ENCODE peak calls at places on chromosomes 7 and 10, in four cellular contexts. G, B, Z and I are unnamed samples.

GRCh38 chr7:96414931-96415292 is 93.0 kb upstream of the SLC25A13 start:
- DNase-seq in B (peak), Z (no peak), G (peak), I (peak)

GRCh38 chr7:75820688-75821087 is 7.1 kb upstream of the CCL24 start:
- DNase-seq in G (no peak), Z (no peak), B (no peak), I (no peak)

GRCh38 chr7:100825215-100825671 is 2.1 kb downstream of the EPHB4 start:
- DNase-seq in Z (no peak), G (peak), B (no peak), I (no peak)

GRCh38 chr7:21542891-21543527 is at the start of gene DNAH11:
- DNase-seq in G (peak), B (no peak), Z (peak), I (no peak)

GRCh38 chr7:142412551-142413193 is 154.8 kb upstream of the PRSS58 start:
- DNase-seq in B (peak), Z (peak), G (peak), I (peak)

GRCh38 chr7:71650653-71651337 is 518.9 kb downstream of the GALNT17 start:
- DNase-seq in B (no peak), G (no peak), Z (no peak), I (no peak)

GRCh38 chr10:33321516-33321915 is 13.0 kb downstream of the NRP1 start:
- DNase-seq in G (no peak), Z (no peak), B (no peak), I (no peak)

GRCh38 chr10:3500408-3500856 is 284.6 kb downstream of the KLF6 start:
- DNase-seq in G (no peak), B (peak), Z (peak), I (no peak)

GRCh38 chr10:75395955-75396860 is 5.4 kb downstream of the ZNF503 start:
- DNase-seq in G (peak), Z (no peak), B (no peak), I (no peak)

GRCh38 chr7:101952355-101953247 is 135.2 kb downstream of the CUX1 start:
- DNase-seq in G (peak), Z (peak), B (no peak), I (peak)

GRCh38 chr7:50664461-50664922 is 99.3 kb upstream of the DDC start:
- DNase-seq in Z (no peak), B (no peak), G (peak), I (peak)

GRCh38 chr7:41053830-41054229 is 649.1 kb downstream of the INHBA start:
- DNase-seq in B (no peak), Z (no peak), G (no peak), I (no peak)

GRCh38 chr7:135169936-135170222 is 628 bp downstream of the CYREN start:
- DNase-seq in G (no peak), B (no peak), Z (no peak), I (peak)

GRCh38 chr10:76977046-76977445 is 660.6 kb downstream of the KCNMA1 start:
- DNase-seq in Z (no peak), G (no peak), B (no peak), I (no peak)

GRCh38 chr7:125567686-125568085 is 638.1 kb upstream of the POT1 start:
- DNase-seq in Z (no peak), G (no peak), B (no peak), I (no peak)

GRCh38 chr7:134315679-134316538 is 821 bp downstream of the SLC35B4 start:
- DNase-seq in Z (peak), B (no peak), G (peak), I (no peak)

GRCh38 chr10:115947104-115947503 is 325.9 kb downstream of the GFRA1 start:
- DNase-seq in B (no peak), G (no peak), Z (no peak), I (no peak)

GRCh38 chr7:556837-557555 is 37.4 kb upstream of the PDGFA start:
- DNase-seq in B (no peak), G (no peak), Z (no peak), I (no peak)

GRCh38 chr10:119318411-119319160 is 111.2 kb downstream of the GRK5 start:
- DNase-seq in Z (no peak), B (no peak), G (no peak), I (no peak)

GRCh38 chr7:50657341-50657873 is 92.2 kb upstream of the DDC start:
- DNase-seq in Z (no peak), G (peak), B (no peak), I (no peak)

GRCh38 chr7:27100601-27101187 is 1.8 kb downstream of the HOXA2 start:
- DNase-seq in Z (no peak), G (peak), B (no peak), I (no peak)

GRCh38 chr10:116184448-116184794 is 88.6 kb downstream of the GFRA1 start:
- DNase-seq in Z (no peak), B (no peak), G (no peak), I (no peak)

GRCh38 chr10:31866118-31866670 is 62.4 kb downstream of the ARHGAP12 start:
- DNase-seq in B (no peak), Z (peak), G (no peak), I (no peak)

GRCh38 chr10:119136084-119136483 is 29.4 kb downstream of the SFXN4 start:
- DNase-seq in B (no peak), Z (no peak), G (no peak), I (peak)

GRCh38 chr10:116848032-116848911 is 1.0 kb upstream of the ENO4 start:
- DNase-seq in B (no peak), G (no peak), Z (no peak), I (peak)

GRCh38 chr7:158271646-158272045 is 316.0 kb downstream of the PTPRN2 start:
- DNase-seq in Z (no peak), B (no peak), G (no peak), I (no peak)

GRCh38 chr10:103733002-103733419 is 122.4 kb downstream of the SH3PXD2A start:
- DNase-seq in G (peak), Z (no peak), B (no peak), I (no peak)

GRCh38 chr7:155663942-155664341 is 19.5 kb downstream of the RBM33 start:
- DNase-seq in G (no peak), B (no peak), Z (no peak), I (no peak)

GRCh38 chr10:18343573-18343972 is 203.3 kb downstream of the CACNB2 start:
- DNase-seq in Z (no peak), B (no peak), G (no peak), I (no peak)

GRCh38 chr7:102978280-102978679 is 65.5 kb downstream of the LRRC17 start:
- DNase-seq in Z (peak), B (no peak), G (peak), I (peak)

GRCh38 chr7:117212969-117213877 is 109.6 kb downstream of the WNT2 start:
- DNase-seq in B (peak), Z (peak), G (peak), I (peak)

GRCh38 chr10:71052261-71052660 is 160.1 kb upstream of the UNC5B start:
- DNase-seq in Z (no peak), G (no peak), B (no peak), I (no peak)

GRCh38 chr7:150410131-150410530 is 31.0 kb downstream of the ZNF775 start:
- DNase-seq in Z (no peak), B (no peak), G (no peak), I (no peak)

GRCh38 chr10:22321831-22322662 is 1.1 kb downstream of the BMI1 start:
- DNase-seq in Z (peak), B (no peak), G (peak), I (peak)

GRCh38 chr7:129948338-129948737 is 4.4 kb downstream of the UBE2H start:
- DNase-seq in Z (no peak), B (no peak), G (no peak), I (no peak)

GRCh38 chr7:129949292-129950133 is 3.2 kb downstream of the UBE2H start:
- DNase-seq in Z (no peak), B (peak), G (peak), I (peak)

GRCh38 chr7:129947701-129948100 is 5.1 kb downstream of the UBE2H start:
- DNase-seq in Z (no peak), G (no peak), B (no peak), I (no peak)

GRCh38 chr7:129950191-129950940 is 2.4 kb downstream of the UBE2H start:
- DNase-seq in G (peak), Z (no peak), B (no peak), I (no peak)

GRCh38 chr7:129948877-129949291 is 3.9 kb downstream of the UBE2H start:
- DNase-seq in G (peak), B (peak), Z (peak), I (peak)
- TF ChIP-seq POLR2A in G (no peak), B (no peak), Z (no peak), I (no peak)

GRCh38 chr10:130425881-130426435 is 289.8 kb downstream of the GLRX3 start:
- DNase-seq in G (no peak), Z (no peak), B (no peak), I (no peak)

GRCh38 chr10:130427216-130427722 is 291.1 kb downstream of the GLRX3 start:
- DNase-seq in G (no peak), B (no peak), Z (no peak), I (no peak)

GRCh38 chr10:130424418-130424817 is 288.2 kb downstream of the GLRX3 start:
- DNase-seq in B (no peak), Z (no peak), G (no peak), I (no peak)

GRCh38 chr10:130423455-130424305 is 287.5 kb downstream of the GLRX3 start:
- DNase-seq in G (no peak), Z (no peak), B (no peak), I (no peak)

GRCh38 chr10:130425169-130425568 is 289.0 kb downstream of the GLRX3 start:
- DNase-seq in G (no peak), Z (no peak), B (no peak), I (no peak)
- TF ChIP-seq MAX in G (no peak), Z (no peak), B (no peak), I (no peak)

DNA sequence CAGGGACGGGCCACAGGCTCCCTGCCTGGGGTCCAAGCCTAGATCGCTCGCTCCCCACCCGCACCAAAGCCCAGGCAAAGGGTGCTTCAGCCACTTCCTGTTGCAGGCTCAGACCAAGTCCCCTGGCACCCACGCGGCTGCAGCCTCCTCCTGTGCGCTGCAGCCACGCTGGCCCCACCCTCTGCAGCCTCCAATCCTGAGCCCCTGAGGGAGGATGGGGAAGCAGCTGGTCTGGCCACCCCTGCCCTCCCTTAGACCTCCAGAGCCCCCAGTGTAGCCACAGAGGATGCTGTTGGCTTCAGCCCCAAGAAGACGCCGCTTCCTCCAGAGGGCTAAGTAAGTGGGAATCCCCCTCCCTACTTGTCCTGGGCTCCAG is 9.3 kb downstream of the LIMK1 start:
- DNase-seq in B (no peak), Z (no peak), G (peak), I (peak)
- TF ChIP-seq POLR2A in B (no peak), Z (no peak), G (no peak), I (no peak)

GRCh38 chr7:64640504-64640903 is 25.4 kb upstream of the ZNF107 start:
- DNase-seq in G (no peak), B (no peak), Z (no peak), I (peak)
- TF ChIP-seq MAX in G (no peak), B (no peak), Z (no peak), I (peak)

GRCh38 chr7:24820730-24821044 is 63.4 kb upstream of the GSDME start:
- DNase-seq in B (peak), Z (peak), G (no peak), I (peak)

GRCh38 chr7:24817339-24817738 is 60.1 kb upstream of the GSDME start:
- DNase-seq in B (no peak), Z (no peak), G (no peak), I (no peak)

GRCh38 chr7:24816868-24817267 is 59.6 kb upstream of the GSDME start:
- DNase-seq in G (no peak), Z (no peak), B (no peak), I (no peak)

GRCh38 chr7:24821045-24821853 is 64.0 kb upstream of the GSDME start:
- DNase-seq in G (peak), Z (peak), B (peak), I (peak)

DNA sequence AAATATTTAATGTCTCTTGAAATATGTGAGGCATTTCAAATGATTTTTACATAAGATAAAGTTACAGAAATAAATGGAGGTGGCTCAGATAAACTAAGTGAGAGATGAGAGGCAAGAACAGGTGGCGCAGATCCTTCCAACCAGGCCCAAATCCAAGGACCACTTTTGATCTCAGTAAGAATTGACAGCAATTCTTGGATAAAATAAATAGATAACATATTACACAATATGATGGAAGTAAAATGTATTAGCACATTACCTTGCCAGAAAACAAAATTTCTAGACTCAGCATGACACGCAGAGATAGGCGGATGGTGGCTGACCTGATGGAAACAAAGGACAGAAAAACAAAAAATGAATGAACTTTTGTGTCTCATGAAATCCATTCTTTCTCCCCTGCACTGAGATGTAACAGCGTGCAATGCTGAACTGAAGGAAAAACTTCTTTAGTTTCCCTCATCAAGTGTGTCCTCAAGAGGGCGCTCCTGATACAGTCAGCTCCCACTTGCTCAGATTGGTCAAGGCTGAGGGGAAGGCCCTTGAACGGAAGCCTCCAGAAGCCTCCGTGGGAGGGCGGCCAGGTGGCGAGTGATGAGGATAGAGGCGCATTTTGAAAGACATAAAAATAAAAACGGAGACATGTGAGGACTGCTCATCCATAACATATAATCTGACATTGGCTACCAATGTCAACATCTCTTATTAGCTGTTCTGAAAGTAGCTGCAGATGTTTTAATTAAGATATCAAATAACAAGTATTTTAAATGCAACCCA is 62.8 kb upstream of the GSDME start:
- DNase-seq in Z (peak), G (peak), B (peak), I (peak)
- TF ChIP-seq POLR2A in Z (no peak), G (no peak), B (no peak), I (no peak)

DNA sequence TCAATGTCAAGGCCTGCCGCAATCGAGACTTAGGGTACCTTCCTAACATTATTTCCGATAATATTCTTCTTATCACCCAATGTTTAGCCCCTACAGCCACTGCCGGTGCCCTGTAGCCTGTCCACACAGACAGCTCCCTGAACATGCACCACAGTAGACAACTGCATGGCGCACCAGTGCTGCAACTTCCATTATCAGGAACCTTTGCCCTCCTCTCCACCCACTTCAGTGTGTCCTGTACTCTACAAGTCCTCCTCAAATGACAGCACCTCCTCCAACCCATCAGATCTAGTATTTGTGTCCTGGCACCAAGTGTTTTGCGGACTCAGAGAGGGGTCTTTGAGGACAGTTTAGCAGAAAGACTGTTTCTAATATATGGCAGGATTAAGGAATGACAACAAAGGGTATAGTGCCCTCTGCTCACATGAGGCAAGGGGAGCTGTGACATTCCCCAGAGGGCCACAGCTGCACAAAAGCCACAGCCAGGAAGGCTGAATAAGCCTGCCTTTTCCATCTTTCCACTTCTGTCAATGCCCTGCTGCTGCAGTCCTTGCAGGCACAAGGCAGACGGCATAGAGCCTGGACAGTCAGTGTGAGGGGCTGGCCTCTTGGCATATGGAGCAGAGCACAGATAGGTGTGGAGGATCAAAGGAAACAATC is 335.4 kb downstream of the PARD3 start:
- DNase-seq in G (no peak), Z (no peak), B (peak), I (no peak)
- TF ChIP-seq MAX in G (no peak), Z (no peak), B (no peak), I (no peak)

GRCh38 chr10:95241533-95241932 is 47.5 kb downstream of the ACSM6 start:
- DNase-seq in Z (no peak), B (no peak), G (no peak), I (no peak)
- TF ChIP-seq POLR2A in Z (no peak), B (no peak), G (no peak), I (no peak)

DNA sequence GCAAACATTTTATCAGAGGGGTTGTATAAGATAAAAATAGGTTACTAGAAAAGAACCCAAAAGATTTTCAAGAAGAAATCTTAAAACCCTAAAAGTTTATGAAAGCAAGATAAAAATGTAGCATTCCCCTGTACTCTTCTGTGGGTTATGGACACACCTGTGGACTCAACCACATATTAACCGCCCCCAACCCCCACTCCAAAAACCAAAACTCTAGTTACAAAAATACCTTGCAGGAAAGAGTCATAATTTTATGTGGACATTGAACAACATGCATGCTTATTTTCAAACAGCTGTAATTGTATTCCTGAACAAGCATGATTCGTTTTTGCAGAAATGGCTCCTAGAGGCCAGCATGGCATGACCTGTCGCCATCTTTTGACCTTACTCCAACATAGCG is 466.9 kb downstream of the PHTF2 start:
- DNase-seq in G (no peak), B (no peak), Z (no peak), I (no peak)
- TF ChIP-seq MAX in G (no peak), B (no peak), Z (no peak), I (no peak)

GRCh38 chr7:36389371-36390198 is at the start of gene ANLN:
- DNase-seq in Z (peak), G (peak), B (peak), I (peak)
- TF ChIP-seq POLR2A in Z (peak), G (peak), B (peak), I (peak)